ENCODE peak calls at places on chromosomes 2 and 18, in seven cellular contexts. One of them, this sample, is unnamed.

GRCh38 chr2:223109341-223109740 is 57.4 kb downstream of the KCNE4 start:
- DNase-seq in ELF-1: no peak
- DNase-seq in HTR-8/SVneo: no peak
- DNase-seq in ovary: no peak
- DNase-seq in NCI-H345: no peak
- DNase-seq in myocyte: peak
- DNase-seq in lung: no peak
- DNase-seq in this sample: no peak

GRCh38 chr18:55585586-55586521 is 2.1 kb downstream of the TCF4 start:
- DNase-seq in ELF-1: peak
- DNase-seq in HTR-8/SVneo: no peak
- DNase-seq in ovary: peak
- DNase-seq in NCI-H345: no peak
- DNase-seq in myocyte: peak
- DNase-seq in lung: no peak
- DNase-seq in this sample: no peak

GRCh38 chr2:200616656-200617055 is 30.8 kb downstream of the AOX1 start:
- DNase-seq in ELF-1: no peak
- DNase-seq in HTR-8/SVneo: no peak
- DNase-seq in ovary: no peak
- DNase-seq in NCI-H345: no peak
- DNase-seq in myocyte: no peak
- DNase-seq in lung: no peak
- DNase-seq in this sample: no peak

GRCh38 chr2:192146069-192147006 is 48.4 kb downstream of the TMEFF2 start:
- DNase-seq in ELF-1: no peak
- DNase-seq in HTR-8/SVneo: no peak
- DNase-seq in ovary: no peak
- DNase-seq in NCI-H345: no peak
- DNase-seq in myocyte: peak
- DNase-seq in lung: no peak
- DNase-seq in this sample: no peak

GRCh38 chr2:19569300-19569791 is 210.9 kb upstream of the OSR1 start:
- DNase-seq in ELF-1: no peak
- DNase-seq in HTR-8/SVneo: no peak
- DNase-seq in ovary: no peak
- DNase-seq in NCI-H345: no peak
- DNase-seq in myocyte: peak
- DNase-seq in lung: no peak
- DNase-seq in this sample: no peak

GRCh38 chr2:1300284-1300683 is 113.0 kb upstream of the TPO start:
- DNase-seq in ELF-1: no peak
- DNase-seq in HTR-8/SVneo: no peak
- DNase-seq in ovary: no peak
- DNase-seq in NCI-H345: no peak
- DNase-seq in myocyte: no peak
- DNase-seq in lung: no peak
- DNase-seq in this sample: no peak

GRCh38 chr2:57396364-57397098 is 650.1 kb upstream of the VRK2 start:
- DNase-seq in ELF-1: peak
- DNase-seq in HTR-8/SVneo: no peak
- DNase-seq in ovary: no peak
- DNase-seq in NCI-H345: no peak
- DNase-seq in myocyte: no peak
- DNase-seq in lung: no peak
- DNase-seq in this sample: no peak

GRCh38 chr2:196259507-196260481 is 88.4 kb upstream of the STK17B start:
- DNase-seq in ELF-1: peak
- DNase-seq in HTR-8/SVneo: no peak
- DNase-seq in ovary: no peak
- DNase-seq in NCI-H345: no peak
- DNase-seq in myocyte: no peak
- DNase-seq in lung: no peak
- DNase-seq in this sample: no peak

GRCh38 chr2:193332938-193333337 is 1138.2 kb upstream of the TMEFF2 start:
- DNase-seq in ELF-1: no peak
- DNase-seq in HTR-8/SVneo: no peak
- DNase-seq in ovary: no peak
- DNase-seq in NCI-H345: no peak
- DNase-seq in myocyte: peak
- DNase-seq in lung: no peak
- DNase-seq in this sample: no peak

GRCh38 chr2:160893581-160893980 is 266.6 kb upstream of the TANK start:
- DNase-seq in ELF-1: no peak
- DNase-seq in HTR-8/SVneo: no peak
- DNase-seq in ovary: no peak
- DNase-seq in NCI-H345: no peak
- DNase-seq in myocyte: no peak
- DNase-seq in lung: no peak
- DNase-seq in this sample: no peak

GRCh38 chr2:173593109-173593508 is 238.4 kb downstream of the CDCA7 start:
- DNase-seq in ELF-1: no peak
- DNase-seq in HTR-8/SVneo: no peak
- DNase-seq in ovary: no peak
- DNase-seq in NCI-H345: no peak
- DNase-seq in myocyte: no peak
- DNase-seq in lung: no peak
- DNase-seq in this sample: no peak